ENCODE peak calls at places on chromosomes 12 and 14, in eight cellular contexts. One of them, this sample, is unnamed.

GRCh38 chr14:52553002-52553670 is 500 bp downstream of the GPR137C start:
- DNase-seq in astrocyte of the spinal cord: peak; percentile 9
- DNase-seq in PC-3: peak; percentile 28
- DNase-seq in mammary epithelial cell: peak; percentile 25
- DNase-seq in fibroblast of lung: no peak
- DNase-seq in SK-N-SH: no peak
- DNase-seq in body of pancreas: peak; percentile 28
- DNase-seq in NB4: peak; percentile 58
- DNase-seq in this sample: no peak

GRCh38 chr12:12510141-12510540 is 52.5 kb downstream of the DUSP16 start:
- DNase-seq in astrocyte of the spinal cord: no peak
- DNase-seq in PC-3: peak; percentile 64
- DNase-seq in mammary epithelial cell: peak; percentile 88
- DNase-seq in fibroblast of lung: peak; percentile 16
- DNase-seq in SK-N-SH: no peak
- DNase-seq in body of pancreas: no peak
- DNase-seq in NB4: no peak
- DNase-seq in this sample: no peak

GRCh38 chr14:52369305-52369781 is 55.2 kb downstream of the PTGER2 start:
- DNase-seq in astrocyte of the spinal cord: peak; percentile 62
- DNase-seq in PC-3: peak; percentile 40
- DNase-seq in mammary epithelial cell: peak; percentile 90
- DNase-seq in fibroblast of lung: peak; percentile 52
- DNase-seq in SK-N-SH: no peak
- DNase-seq in body of pancreas: no peak
- DNase-seq in NB4: no peak
- DNase-seq in this sample: peak; percentile 76

GRCh38 chr12:80213871-80214270 is 114.5 kb downstream of the OTOGL start:
- DNase-seq in astrocyte of the spinal cord: no peak
- DNase-seq in PC-3: no peak
- DNase-seq in mammary epithelial cell: no peak
- DNase-seq in fibroblast of lung: no peak
- DNase-seq in SK-N-SH: no peak
- DNase-seq in body of pancreas: no peak
- DNase-seq in NB4: no peak
- DNase-seq in this sample: no peak

GRCh38 chr12:607541-608001 is 55.7 kb downstream of the NINJ2 start:
- DNase-seq in astrocyte of the spinal cord: no peak
- DNase-seq in PC-3: peak; percentile 67
- DNase-seq in mammary epithelial cell: peak; percentile 64
- DNase-seq in fibroblast of lung: no peak
- DNase-seq in SK-N-SH: no peak
- DNase-seq in body of pancreas: no peak
- DNase-seq in NB4: no peak
- DNase-seq in this sample: no peak

GRCh38 chr14:105465209-105466031 is 9.2 kb upstream of the CRIP2 start:
- DNase-seq in astrocyte of the spinal cord: peak; percentile 30
- DNase-seq in PC-3: peak; percentile 38
- DNase-seq in mammary epithelial cell: peak; percentile 27
- DNase-seq in fibroblast of lung: no peak
- DNase-seq in SK-N-SH: no peak
- DNase-seq in body of pancreas: no peak
- DNase-seq in NB4: no peak
- DNase-seq in this sample: no peak

GRCh38 chr12:25764409-25764808 is 194.1 kb upstream of the RASSF8 start:
- DNase-seq in astrocyte of the spinal cord: no peak
- DNase-seq in PC-3: no peak
- DNase-seq in mammary epithelial cell: no peak
- DNase-seq in fibroblast of lung: no peak
- DNase-seq in SK-N-SH: no peak
- DNase-seq in body of pancreas: no peak
- DNase-seq in NB4: no peak
- DNase-seq in this sample: no peak

GRCh38 chr14:82655770-82656169 is 1122.1 kb upstream of the SEL1L start:
- DNase-seq in astrocyte of the spinal cord: no peak
- DNase-seq in PC-3: no peak
- DNase-seq in mammary epithelial cell: no peak
- DNase-seq in fibroblast of lung: no peak
- DNase-seq in SK-N-SH: no peak
- DNase-seq in body of pancreas: no peak
- DNase-seq in NB4: no peak
- DNase-seq in this sample: no peak

GRCh38 chr12:116524964-116525379 is 34.2 kb upstream of the MAP1LC3B2 start:
- DNase-seq in astrocyte of the spinal cord: peak; percentile 74
- DNase-seq in PC-3: peak; percentile 88
- DNase-seq in mammary epithelial cell: peak; percentile 62
- DNase-seq in fibroblast of lung: peak; percentile 77
- DNase-seq in SK-N-SH: no peak
- DNase-seq in body of pancreas: no peak
- DNase-seq in NB4: peak; percentile 31
- DNase-seq in this sample: no peak

GRCh38 chr14:89198544-89199329 is 218.3 kb downstream of the FOXN3 start:
- DNase-seq in astrocyte of the spinal cord: peak; percentile 49
- DNase-seq in PC-3: no peak
- DNase-seq in mammary epithelial cell: no peak
- DNase-seq in fibroblast of lung: peak; percentile 78
- DNase-seq in SK-N-SH: no peak
- DNase-seq in body of pancreas: peak; percentile 74
- DNase-seq in NB4: no peak
- DNase-seq in this sample: no peak

GRCh38 chr12:71194657-71195056 is 36.9 kb upstream of the TSPAN8 start:
- DNase-seq in astrocyte of the spinal cord: no peak
- DNase-seq in PC-3: no peak
- DNase-seq in mammary epithelial cell: no peak
- DNase-seq in fibroblast of lung: no peak
- DNase-seq in SK-N-SH: peak; percentile 18
- DNase-seq in body of pancreas: peak; percentile 58
- DNase-seq in NB4: no peak
- DNase-seq in this sample: no peak

GRCh38 chr14:90091393-90091792 is 29.6 kb downstream of the KCNK13 start:
- DNase-seq in astrocyte of the spinal cord: peak; percentile 71
- DNase-seq in PC-3: peak; percentile 93
- DNase-seq in mammary epithelial cell: no peak
- DNase-seq in fibroblast of lung: peak; percentile 17
- DNase-seq in SK-N-SH: peak; percentile 50
- DNase-seq in body of pancreas: no peak
- DNase-seq in NB4: no peak
- DNase-seq in this sample: no peak

GRCh38 chr14:63996575-63997220 is 143.9 kb downstream of the SYNE2 start:
- DNase-seq in astrocyte of the spinal cord: peak; percentile 46
- DNase-seq in PC-3: no peak
- DNase-seq in mammary epithelial cell: no peak
- DNase-seq in fibroblast of lung: no peak
- DNase-seq in SK-N-SH: no peak
- DNase-seq in body of pancreas: no peak
- DNase-seq in NB4: no peak
- DNase-seq in this sample: peak; percentile 6

GRCh38 chr14:66628646-66629045 is 120.7 kb downstream of the GPHN start:
- DNase-seq in astrocyte of the spinal cord: no peak
- DNase-seq in PC-3: no peak
- DNase-seq in mammary epithelial cell: no peak
- DNase-seq in fibroblast of lung: peak; percentile 74
- DNase-seq in SK-N-SH: no peak
- DNase-seq in body of pancreas: no peak
- DNase-seq in NB4: no peak
- DNase-seq in this sample: no peak

GRCh38 chr14:66619952-66620351 is 112.0 kb downstream of the GPHN start:
- DNase-seq in astrocyte of the spinal cord: no peak
- DNase-seq in PC-3: no peak
- DNase-seq in mammary epithelial cell: no peak
- DNase-seq in fibroblast of lung: no peak
- DNase-seq in SK-N-SH: no peak
- DNase-seq in body of pancreas: no peak
- DNase-seq in NB4: no peak
- DNase-seq in this sample: no peak

GRCh38 chr14:66623838-66624237 is 115.9 kb downstream of the GPHN start:
- DNase-seq in astrocyte of the spinal cord: no peak
- DNase-seq in PC-3: no peak
- DNase-seq in mammary epithelial cell: no peak
- DNase-seq in fibroblast of lung: no peak
- DNase-seq in SK-N-SH: no peak
- DNase-seq in body of pancreas: no peak
- DNase-seq in NB4: no peak
- DNase-seq in this sample: no peak

DNA sequence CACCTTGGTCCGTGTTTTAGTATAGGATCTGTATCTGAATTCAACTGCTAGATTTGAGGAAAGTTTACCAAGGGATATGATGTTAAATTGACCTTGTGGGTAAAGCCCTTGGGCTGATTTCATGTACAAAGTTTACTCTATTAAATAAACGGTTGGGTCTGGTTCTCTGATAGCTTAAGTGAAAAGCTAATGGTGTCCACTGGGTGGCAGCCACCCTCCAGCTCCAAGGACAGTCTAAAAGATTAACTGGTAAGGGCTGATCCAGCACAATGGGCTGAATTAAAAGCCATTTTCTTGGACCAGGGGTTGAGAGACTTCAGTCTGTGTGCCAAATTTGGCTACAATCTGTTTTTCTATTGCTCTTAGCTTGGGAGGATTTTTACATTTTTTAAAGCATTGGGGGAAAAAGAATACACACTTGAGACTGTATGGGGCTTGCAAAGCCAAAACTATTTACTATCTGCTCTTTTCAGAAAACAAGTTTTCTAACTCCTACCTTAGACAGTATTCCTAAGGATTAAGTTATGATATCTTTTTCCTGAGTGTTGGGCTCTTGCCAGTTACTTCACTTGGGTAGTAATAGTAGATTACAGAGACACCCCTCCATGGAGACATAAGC is 116.5 kb downstream of the GPHN start:
- DNase-seq in astrocyte of the spinal cord: peak; percentile 72
- DNase-seq in PC-3: peak; percentile 77
- DNase-seq in mammary epithelial cell: peak; percentile 34
- DNase-seq in fibroblast of lung: peak; percentile 82
- DNase-seq in SK-N-SH: peak; percentile 60
- DNase-seq in body of pancreas: peak; percentile 68
- DNase-seq in NB4: peak; percentile 65
- DNase-seq in this sample: no peak
- TF ChIP-seq CTCF in astrocyte of the spinal cord: peak; percentile 73
- TF ChIP-seq CTCF in PC-3: peak; percentile 92
- TF ChIP-seq CTCF in mammary epithelial cell: peak; percentile 81
- TF ChIP-seq CTCF in fibroblast of lung: peak; percentile 69
- TF ChIP-seq CTCF in SK-N-SH: peak; percentile 79
- TF ChIP-seq CTCF in body of pancreas: peak; percentile 68
- TF ChIP-seq CTCF in NB4: peak; percentile 63
- TF ChIP-seq CTCF in this sample: peak; percentile 81

DNA sequence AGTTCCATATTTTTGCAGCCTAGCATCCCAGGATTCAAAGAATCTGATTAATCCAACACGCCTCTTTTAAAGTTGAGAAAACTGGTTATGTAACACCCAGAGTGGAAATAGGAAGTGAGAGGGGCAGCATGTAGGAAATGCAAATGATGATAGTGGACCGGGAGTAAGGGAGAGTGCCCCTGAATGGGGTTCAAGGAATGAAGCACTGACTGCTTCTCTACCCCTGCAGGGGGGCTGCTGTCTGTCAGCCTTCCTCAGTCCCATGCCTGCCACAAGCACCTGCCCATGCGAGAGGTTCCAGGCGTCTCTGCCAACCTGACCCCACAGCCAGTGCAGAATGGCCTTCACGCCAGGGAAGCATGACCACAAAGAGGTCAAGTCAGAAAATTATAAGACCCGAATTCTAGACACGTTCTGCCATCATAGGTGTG is 126.5 kb upstream of the CCND2 start:
- DNase-seq in astrocyte of the spinal cord: no peak
- DNase-seq in PC-3: no peak
- DNase-seq in mammary epithelial cell: no peak
- DNase-seq in fibroblast of lung: no peak
- DNase-seq in SK-N-SH: no peak
- DNase-seq in body of pancreas: no peak
- DNase-seq in NB4: no peak
- DNase-seq in this sample: no peak
- H3K4me3 ChIP-seq in astrocyte of the spinal cord: no peak overlapping the region
- H3K4me3 ChIP-seq in PC-3: no peak overlapping the region
- H3K4me3 ChIP-seq in mammary epithelial cell: no peak overlapping the region
- H3K4me3 ChIP-seq in fibroblast of lung: no peak overlapping the region
- H3K4me3 ChIP-seq in SK-N-SH: no peak overlapping the region
- H3K4me3 ChIP-seq in body of pancreas: no peak overlapping the region
- H3K4me3 ChIP-seq in NB4: no peak overlapping the region
- H3K4me3 ChIP-seq in this sample: no peak overlapping the region

GRCh38 chr14:103509864-103510263 is 12.8 kb downstream of the CKB start:
- DNase-seq in astrocyte of the spinal cord: no peak
- DNase-seq in PC-3: no peak
- DNase-seq in mammary epithelial cell: no peak
- DNase-seq in fibroblast of lung: no peak
- DNase-seq in SK-N-SH: no peak
- DNase-seq in body of pancreas: no peak
- DNase-seq in NB4: no peak
- DNase-seq in this sample: no peak

GRCh38 chr14:103508930-103509329 is 13.7 kb downstream of the CKB start:
- DNase-seq in astrocyte of the spinal cord: no peak
- DNase-seq in PC-3: no peak
- DNase-seq in mammary epithelial cell: no peak
- DNase-seq in fibroblast of lung: no peak
- DNase-seq in SK-N-SH: no peak
- DNase-seq in body of pancreas: no peak
- DNase-seq in NB4: no peak
- DNase-seq in this sample: no peak

GRCh38 chr14:103504991-103505565 is 17.6 kb downstream of the CKB start:
- DNase-seq in astrocyte of the spinal cord: no peak
- DNase-seq in PC-3: no peak
- DNase-seq in mammary epithelial cell: no peak
- DNase-seq in fibroblast of lung: no peak
- DNase-seq in SK-N-SH: no peak
- DNase-seq in body of pancreas: no peak
- DNase-seq in NB4: no peak
- DNase-seq in this sample: no peak

GRCh38 chr14:103508521-103508920 is 14.1 kb downstream of the CKB start:
- DNase-seq in astrocyte of the spinal cord: no peak
- DNase-seq in PC-3: no peak
- DNase-seq in mammary epithelial cell: no peak
- DNase-seq in fibroblast of lung: no peak
- DNase-seq in SK-N-SH: no peak
- DNase-seq in body of pancreas: no peak
- DNase-seq in NB4: no peak
- DNase-seq in this sample: no peak

GRCh38 chr14:103507751-103508150 is 14.9 kb downstream of the CKB start:
- DNase-seq in astrocyte of the spinal cord: no peak
- DNase-seq in PC-3: no peak
- DNase-seq in mammary epithelial cell: no peak
- DNase-seq in fibroblast of lung: no peak
- DNase-seq in SK-N-SH: no peak
- DNase-seq in body of pancreas: no peak
- DNase-seq in NB4: no peak
- DNase-seq in this sample: no peak
- TF ChIP-seq CTCF in astrocyte of the spinal cord: no peak
- TF ChIP-seq CTCF in PC-3: no peak
- TF ChIP-seq CTCF in mammary epithelial cell: no peak
- TF ChIP-seq CTCF in fibroblast of lung: no peak
- TF ChIP-seq CTCF in SK-N-SH: no peak
- TF ChIP-seq CTCF in body of pancreas: no peak
- TF ChIP-seq CTCF in NB4: no peak
- TF ChIP-seq CTCF in this sample: no peak

DNA sequence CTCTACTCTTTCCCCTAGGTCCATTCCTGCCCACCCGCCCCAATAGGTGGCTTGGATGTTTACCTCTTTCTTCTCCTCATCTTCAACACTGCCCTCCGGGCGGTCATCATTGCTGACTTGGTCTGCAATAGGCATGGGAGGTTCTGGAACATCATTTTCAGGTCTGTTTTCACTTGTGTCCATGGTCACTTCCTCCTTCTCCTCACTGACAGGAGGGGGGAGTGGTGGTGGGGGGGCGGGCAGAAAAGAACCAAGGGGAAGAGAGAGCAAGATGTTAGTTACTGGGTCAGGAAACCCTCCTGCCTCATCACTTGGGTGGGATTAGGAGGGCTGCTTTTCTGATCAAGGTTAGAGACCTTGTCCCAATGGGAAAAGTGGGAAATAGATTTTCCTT is 12.1 kb upstream of the CDH24 start:
- DNase-seq in astrocyte of the spinal cord: no peak
- DNase-seq in PC-3: no peak
- DNase-seq in mammary epithelial cell: no peak
- DNase-seq in fibroblast of lung: no peak
- DNase-seq in SK-N-SH: no peak
- DNase-seq in body of pancreas: no peak
- DNase-seq in NB4: peak; percentile 36
- DNase-seq in this sample: no peak
- H3K4me3 ChIP-seq in astrocyte of the spinal cord: no peak overlapping the region
- H3K4me3 ChIP-seq in PC-3: no peak overlapping the region
- H3K4me3 ChIP-seq in mammary epithelial cell: no peak overlapping the region
- H3K4me3 ChIP-seq in fibroblast of lung: peak overlapping the region; percentile 43
- H3K4me3 ChIP-seq in SK-N-SH: no peak overlapping the region
- H3K4me3 ChIP-seq in body of pancreas: no peak overlapping the region
- H3K4me3 ChIP-seq in NB4: peak overlapping the region; percentile 40
- H3K4me3 ChIP-seq in this sample: no peak overlapping the region

This sample was measured in BJ.